ENCODE peak calls at places on chromosomes 1 and 21, in six cellular contexts. One of them, this sample, is unnamed.

GRCh38 chr1:43799656-43800629 is 92.6 kb downstream of the ST3GAL3 start:
- DNase-seq in Calu3: no peak
- DNase-seq in mucosa of descending colon: no peak
- DNase-seq in lung: no peak
- DNase-seq in AG04449: no peak
- DNase-seq in cardiac muscle cell: no peak
- DNase-seq in this sample: no peak

GRCh38 chr1:222777977-222778376 is 36.9 kb upstream of the DISP1 start:
- DNase-seq in Calu3: no peak
- DNase-seq in mucosa of descending colon: no peak
- DNase-seq in lung: no peak
- DNase-seq in AG04449: no peak
- DNase-seq in cardiac muscle cell: no peak
- DNase-seq in this sample: no peak

GRCh38 chr1:22236151-22236550 is 93.3 kb upstream of the WNT4 start:
- DNase-seq in Calu3: no peak
- DNase-seq in mucosa of descending colon: no peak
- DNase-seq in lung: no peak
- DNase-seq in AG04449: no peak
- DNase-seq in cardiac muscle cell: no peak
- DNase-seq in this sample: no peak

GRCh38 chr21:29175408-29176147 is 45.1 kb downstream of the MAP3K7CL start:
- DNase-seq in Calu3: no peak
- DNase-seq in mucosa of descending colon: peak; percentile 31
- DNase-seq in lung: no peak
- DNase-seq in AG04449: no peak
- DNase-seq in cardiac muscle cell: no peak
- DNase-seq in this sample: no peak

GRCh38 chr1:27330786-27331185 is 8.8 kb downstream of the TMEM222 start:
- DNase-seq in Calu3: no peak
- DNase-seq in mucosa of descending colon: no peak
- DNase-seq in lung: no peak
- DNase-seq in AG04449: no peak
- DNase-seq in cardiac muscle cell: no peak
- DNase-seq in this sample: no peak

GRCh38 chr1:214966366-214966765 is 116.2 kb upstream of the KCNK2 start:
- DNase-seq in Calu3: no peak
- DNase-seq in mucosa of descending colon: no peak
- DNase-seq in lung: no peak
- DNase-seq in AG04449: no peak
- DNase-seq in cardiac muscle cell: peak; percentile 40
- DNase-seq in this sample: no peak

GRCh38 chr1:156097499-156098178 is 15.4 kb upstream of the MEX3A start:
- DNase-seq in Calu3: no peak
- DNase-seq in mucosa of descending colon: no peak
- DNase-seq in lung: no peak
- DNase-seq in AG04449: no peak
- DNase-seq in cardiac muscle cell: no peak
- DNase-seq in this sample: no peak

GRCh38 chr1:174058639-174059038 is 36.5 kb upstream of the RC3H1 start:
- DNase-seq in Calu3: no peak
- DNase-seq in mucosa of descending colon: no peak
- DNase-seq in lung: no peak
- DNase-seq in AG04449: no peak
- DNase-seq in cardiac muscle cell: no peak
- DNase-seq in this sample: no peak

GRCh38 chr1:66801176-66801575 is at the start of gene INSL5:
- DNase-seq in Calu3: no peak
- DNase-seq in mucosa of descending colon: no peak
- DNase-seq in lung: no peak
- DNase-seq in AG04449: no peak
- DNase-seq in cardiac muscle cell: no peak
- DNase-seq in this sample: no peak

GRCh38 chr1:10059329-10059691 is 26.6 kb downstream of the UBE4B start:
- DNase-seq in Calu3: no peak
- DNase-seq in mucosa of descending colon: no peak
- DNase-seq in lung: no peak
- DNase-seq in AG04449: no peak
- DNase-seq in cardiac muscle cell: no peak
- DNase-seq in this sample: no peak

GRCh38 chr1:54528613-54529012 is 19.4 kb upstream of the ACOT11 start:
- DNase-seq in Calu3: no peak
- DNase-seq in mucosa of descending colon: no peak
- DNase-seq in lung: no peak
- DNase-seq in AG04449: no peak
- DNase-seq in cardiac muscle cell: no peak
- DNase-seq in this sample: no peak

GRCh38 chr1:10962483-10962882 is 50.0 kb upstream of the TARDBP start:
- DNase-seq in Calu3: peak; percentile 64
- DNase-seq in mucosa of descending colon: no peak
- DNase-seq in lung: no peak
- DNase-seq in AG04449: no peak
- DNase-seq in cardiac muscle cell: no peak
- DNase-seq in this sample: no peak

GRCh38 chr1:232880354-232880753 is 70.1 kb upstream of the NTPCR start:
- DNase-seq in Calu3: peak; percentile 47
- DNase-seq in mucosa of descending colon: peak; percentile 74
- DNase-seq in lung: no peak
- DNase-seq in AG04449: no peak
- DNase-seq in cardiac muscle cell: peak; percentile 69
- DNase-seq in this sample: no peak

GRCh38 chr1:47554901-47555300 is 117.1 kb downstream of the FOXD2 start:
- DNase-seq in Calu3: no peak
- DNase-seq in mucosa of descending colon: no peak
- DNase-seq in lung: no peak
- DNase-seq in AG04449: peak; percentile 19
- DNase-seq in cardiac muscle cell: no peak
- DNase-seq in this sample: no peak

GRCh38 chr1:39272027-39272790 is 67.7 kb downstream of the MACF1 start:
- DNase-seq in Calu3: no peak
- DNase-seq in mucosa of descending colon: peak; percentile 34
- DNase-seq in lung: no peak
- DNase-seq in AG04449: no peak
- DNase-seq in cardiac muscle cell: no peak
- DNase-seq in this sample: no peak

GRCh38 chr1:154325583-154326545 is 539 bp downstream of the ATP8B2 start:
- DNase-seq in Calu3: peak; percentile 78
- DNase-seq in mucosa of descending colon: peak; percentile 61
- DNase-seq in lung: peak; percentile 66
- DNase-seq in AG04449: peak; percentile 59
- DNase-seq in cardiac muscle cell: peak; percentile 92
- DNase-seq in this sample: peak; percentile 37

GRCh38 chr1:17168480-17168878 is 36.4 kb upstream of the PADI1 start:
- DNase-seq in Calu3: no peak
- DNase-seq in mucosa of descending colon: no peak
- DNase-seq in lung: no peak
- DNase-seq in AG04449: peak; percentile 89
- DNase-seq in cardiac muscle cell: no peak
- DNase-seq in this sample: peak; percentile 65

GRCh38 chr1:238196516-238196915 is 305.8 kb upstream of the ZP4 start:
- DNase-seq in Calu3: no peak
- DNase-seq in mucosa of descending colon: no peak
- DNase-seq in lung: no peak
- DNase-seq in AG04449: no peak
- DNase-seq in cardiac muscle cell: no peak
- DNase-seq in this sample: no peak

GRCh38 chr1:32684167-32684811 is 18.3 kb downstream of the SYNC start:
- DNase-seq in Calu3: no peak
- DNase-seq in mucosa of descending colon: peak; percentile 71
- DNase-seq in lung: no peak
- DNase-seq in AG04449: no peak
- DNase-seq in cardiac muscle cell: no peak
- DNase-seq in this sample: no peak

GRCh38 chr21:44734026-44734745 is 22.8 kb upstream of the TSPEAR start:
- DNase-seq in Calu3: no peak
- DNase-seq in mucosa of descending colon: no peak
- DNase-seq in lung: no peak
- DNase-seq in AG04449: no peak
- DNase-seq in cardiac muscle cell: no peak
- DNase-seq in this sample: no peak

GRCh38 chr1:240237305-240237721 is 145.6 kb downstream of the FMN2 start:
- DNase-seq in Calu3: no peak
- DNase-seq in mucosa of descending colon: no peak
- DNase-seq in lung: no peak
- DNase-seq in AG04449: peak; percentile 21
- DNase-seq in cardiac muscle cell: peak; percentile 69
- DNase-seq in this sample: no peak

GRCh38 chr1:245829194-245829593 is 674.4 kb downstream of the KIF26B start:
- DNase-seq in Calu3: no peak
- DNase-seq in mucosa of descending colon: no peak
- DNase-seq in lung: no peak
- DNase-seq in AG04449: no peak
- DNase-seq in cardiac muscle cell: no peak
- DNase-seq in this sample: no peak

GRCh38 chr1:94130851-94131595 is 10.1 kb upstream of the ABCA4 start:
- DNase-seq in Calu3: no peak
- DNase-seq in mucosa of descending colon: no peak
- DNase-seq in lung: peak; percentile 10
- DNase-seq in AG04449: no peak
- DNase-seq in cardiac muscle cell: no peak
- DNase-seq in this sample: peak; percentile 90

GRCh38 chr1:117655220-117655577 is 49.4 kb downstream of the TENT5C start:
- DNase-seq in Calu3: no peak
- DNase-seq in mucosa of descending colon: no peak
- DNase-seq in lung: no peak
- DNase-seq in AG04449: no peak
- DNase-seq in cardiac muscle cell: no peak
- DNase-seq in this sample: no peak

GRCh38 chr21:45836268-45836655 is 145.3 kb upstream of the COL6A1 start:
- DNase-seq in Calu3: no peak
- DNase-seq in mucosa of descending colon: no peak
- DNase-seq in lung: no peak
- DNase-seq in AG04449: no peak
- DNase-seq in cardiac muscle cell: no peak
- DNase-seq in this sample: no peak

GRCh38 chr21:45837936-45838335 is 143.6 kb upstream of the COL6A1 start:
- DNase-seq in Calu3: no peak
- DNase-seq in mucosa of descending colon: no peak
- DNase-seq in lung: no peak
- DNase-seq in AG04449: no peak
- DNase-seq in cardiac muscle cell: no peak
- DNase-seq in this sample: no peak

GRCh38 chr21:45835301-45836267 is 146.0 kb upstream of the COL6A1 start:
- DNase-seq in Calu3: no peak
- DNase-seq in mucosa of descending colon: no peak
- DNase-seq in lung: no peak
- DNase-seq in AG04449: no peak
- DNase-seq in cardiac muscle cell: no peak
- DNase-seq in this sample: no peak

GRCh38 chr21:45838636-45839035 is 142.9 kb upstream of the COL6A1 start:
- DNase-seq in Calu3: no peak
- DNase-seq in mucosa of descending colon: no peak
- DNase-seq in lung: no peak
- DNase-seq in AG04449: no peak
- DNase-seq in cardiac muscle cell: no peak
- DNase-seq in this sample: no peak

GRCh38 chr21:45836694-45837670 is 144.6 kb upstream of the COL6A1 start:
- DNase-seq in Calu3: no peak
- DNase-seq in mucosa of descending colon: no peak
- DNase-seq in lung: no peak
- DNase-seq in AG04449: no peak
- DNase-seq in cardiac muscle cell: no peak
- DNase-seq in this sample: no peak
- TF ChIP-seq CTCF in Calu3: no peak
- TF ChIP-seq CTCF in mucosa of descending colon: no peak
- TF ChIP-seq CTCF in lung: no peak
- TF ChIP-seq CTCF in AG04449: no peak
- TF ChIP-seq CTCF in cardiac muscle cell: no peak
- TF ChIP-seq CTCF in this sample: no peak

GRCh38 chr1:178875936-178876335 is 5.1 kb upstream of the ANGPTL1 start:
- DNase-seq in Calu3: no peak
- DNase-seq in mucosa of descending colon: no peak
- DNase-seq in lung: no peak
- DNase-seq in AG04449: no peak
- DNase-seq in cardiac muscle cell: no peak
- DNase-seq in this sample: no peak
- TF ChIP-seq CTCF in Calu3: no peak
- TF ChIP-seq CTCF in mucosa of descending colon: no peak
- TF ChIP-seq CTCF in lung: no peak
- TF ChIP-seq CTCF in AG04449: no peak
- TF ChIP-seq CTCF in cardiac muscle cell: no peak
- TF ChIP-seq CTCF in this sample: no peak

GRCh38 chr1:172532700-172533510 is at the start of gene SUCO:
- DNase-seq in Calu3: peak; percentile 100
- DNase-seq in mucosa of descending colon: peak; percentile 99
- DNase-seq in lung: peak; percentile 100
- DNase-seq in AG04449: peak; percentile 96
- DNase-seq in cardiac muscle cell: peak; percentile 99
- DNase-seq in this sample: peak; percentile 94
- TF ChIP-seq CTCF in Calu3: no peak
- TF ChIP-seq CTCF in mucosa of descending colon: no peak
- TF ChIP-seq CTCF in lung: no peak
- TF ChIP-seq CTCF in AG04449: peak; percentile 25
- TF ChIP-seq CTCF in cardiac muscle cell: peak; percentile 6
- TF ChIP-seq CTCF in this sample: no peak

DNA sequence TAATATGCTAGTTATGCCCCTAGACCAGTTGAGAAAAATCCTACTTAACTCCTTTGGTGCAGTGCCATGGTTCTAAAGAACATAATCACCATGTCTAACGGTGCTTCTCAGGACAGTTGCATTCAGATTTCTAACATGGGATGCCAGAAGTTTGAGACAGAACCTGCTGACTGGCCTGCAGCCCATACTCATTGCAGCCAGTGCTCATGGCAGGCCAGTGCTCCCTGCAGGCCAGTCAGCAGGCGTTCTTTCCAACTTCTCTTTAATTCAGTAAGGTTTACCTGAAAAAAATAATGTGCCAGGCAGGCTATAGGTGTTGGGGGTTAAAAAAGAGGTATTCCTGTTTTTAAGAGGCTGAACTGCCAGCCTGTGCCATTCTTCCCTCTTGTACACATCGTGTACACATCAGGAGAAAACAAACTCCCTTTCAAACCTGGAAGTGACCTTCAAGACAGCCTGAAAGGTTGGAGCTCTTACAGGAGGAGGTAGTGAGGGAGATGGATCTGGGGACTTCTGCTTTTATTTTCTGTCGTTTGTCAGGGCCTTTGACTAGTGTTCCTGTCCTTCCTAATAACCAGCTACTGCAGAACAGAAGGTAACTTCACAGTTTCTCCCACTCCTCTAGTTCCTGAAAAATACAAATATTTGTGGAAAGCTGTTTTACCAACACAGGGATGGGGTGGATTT is 146.0 kb upstream of the MAGI3 start:
- DNase-seq in Calu3: no peak
- DNase-seq in mucosa of descending colon: no peak
- DNase-seq in lung: no peak
- DNase-seq in AG04449: no peak
- DNase-seq in cardiac muscle cell: no peak
- DNase-seq in this sample: no peak
- TF ChIP-seq CTCF in Calu3: no peak
- TF ChIP-seq CTCF in mucosa of descending colon: no peak
- TF ChIP-seq CTCF in lung: no peak
- TF ChIP-seq CTCF in AG04449: no peak
- TF ChIP-seq CTCF in cardiac muscle cell: no peak
- TF ChIP-seq CTCF in this sample: no peak

This sample was measured in kidney epithelial cell.